ENCODE peak calls at places on chromosomes 5 and 9, in seven cellular contexts. T is astrocyte, Z is kidney epithelial cell, M is heart right ventricle, C is uterus, O is astrocyte of the spinal cord, F is choroid plexus epithelial cell. H is an unnamed sample.

GRCh38 chr9:136613824-136614371 is 48.8 kb upstream of the EGFL7 start:
- DNase-seq in O (peak), M (no peak), C (no peak), Z (no peak), T (no peak), F (peak), H (no peak)

GRCh38 chr5:107361945-107362344 is 308.8 kb downstream of the EFNA5 start:
- DNase-seq in Z (no peak), M (no peak), F (peak), T (no peak), C (no peak), O (no peak), H (no peak)

GRCh38 chr9:28206280-28206679 is 633.0 kb upstream of the C9orf72 start:
- DNase-seq in C (no peak), O (no peak), F (no peak), T (no peak), Z (no peak), M (no peak), H (no peak)

GRCh38 chr5:107926121-107926520 is 255.4 kb upstream of the EFNA5 start:
- DNase-seq in T (no peak), Z (no peak), C (no peak), F (no peak), O (no peak), M (no peak), H (no peak)

GRCh38 chr9:38112010-38112409 is 43.0 kb upstream of the SHB start:
- DNase-seq in Z (peak), F (no peak), C (no peak), O (no peak), T (no peak), M (no peak), H (no peak)

GRCh38 chr9:109455391-109455790 is 42.7 kb downstream of the PTPN3 start:
- DNase-seq in T (no peak), O (no peak), M (no peak), C (no peak), F (no peak), Z (no peak), H (no peak)

GRCh38 chr5:173155912-173156311 is 11.6 kb downstream of the BNIP1 start:
- DNase-seq in F (no peak), C (no peak), Z (no peak), O (no peak), M (no peak), T (no peak), H (no peak)

GRCh38 chr5:61151893-61152292 is 10.4 kb downstream of the SMIM15 start:
- DNase-seq in Z (no peak), C (no peak), T (no peak), O (no peak), F (no peak), M (no peak), H (no peak)

GRCh38 chr9:107751522-107752235 is 262.1 kb upstream of the KLF4 start:
- DNase-seq in M (no peak), F (peak), Z (peak), O (peak), T (peak), C (no peak), H (no peak)

GRCh38 chr5:1497795-1498622 is 25.8 kb downstream of the LPCAT1 start:
- DNase-seq in F (no peak), Z (no peak), M (no peak), C (peak), O (no peak), T (no peak), H (no peak)

GRCh38 chr9:37760416-37761165 is 7.0 kb downstream of the TRMT10B start:
- DNase-seq in F (peak), Z (peak), M (no peak), C (no peak), T (peak), O (peak), H (no peak)

GRCh38 chr9:78668148-78668825 is 371.4 kb downstream of the PSAT1 start:
- DNase-seq in M (no peak), O (no peak), T (peak), F (peak), C (no peak), Z (peak), H (no peak)

GRCh38 chr9:21991039-21991959 is 2.9 kb downstream of the CDKN2A start:
- DNase-seq in T (no peak), O (no peak), Z (no peak), F (no peak), C (no peak), M (no peak), H (no peak)

GRCh38 chr9:121744687-121745395 is 93.4 kb downstream of the DAB2IP start:
- DNase-seq in Z (peak), O (peak), T (peak), C (no peak), M (no peak), F (no peak), H (no peak)

GRCh38 chr9:121743441-121744001 is 92.1 kb downstream of the DAB2IP start:
- DNase-seq in T (peak), Z (peak), O (peak), F (peak), C (peak), M (peak), H (peak)

GRCh38 chr9:121744002-121744686 is 92.7 kb downstream of the DAB2IP start:
- DNase-seq in Z (no peak), C (no peak), M (peak), T (peak), O (peak), F (peak), H (no peak)

GRCh38 chr9:121741198-121741918 is 89.9 kb downstream of the DAB2IP start:
- DNase-seq in C (no peak), O (no peak), Z (no peak), M (no peak), T (no peak), F (no peak), H (no peak)

GRCh38 chr9:121742923-121743322 is 91.5 kb downstream of the DAB2IP start:
- DNase-seq in T (no peak), Z (no peak), O (no peak), C (no peak), M (no peak), F (no peak), H (no peak)
- H3K4me3 ChIP-seq in T (no peak), Z (no peak), O (no peak), C (peak), M (no peak), F (peak), H (no peak)

GRCh38 chr9:33293782-33294181 is 3.5 kb downstream of the NFX1 start:
- DNase-seq in M (no peak), F (no peak), O (no peak), Z (no peak), C (no peak), T (no peak), H (no peak)
- TF ChIP-seq CTCF in M (no peak), F (no peak), O (no peak), Z (no peak), C (no peak), T (no peak), H (no peak)

GRCh38 chr5:5969942-5970483 is 408.3 kb downstream of the MED10 start:
- DNase-seq in O (no peak), Z (no peak), C (no peak), F (no peak), T (no peak), M (no peak), H (no peak)
- H3K4me3 ChIP-seq in O (no peak), Z (no peak), C (no peak), F (no peak), T (no peak), M (no peak), H (no peak)

GRCh38 chr9:90838098-90838497 is 36.5 kb downstream of the SYK start:
- DNase-seq in T (no peak), F (peak), C (no peak), M (no peak), O (no peak), Z (no peak), H (no peak)
- TF ChIP-seq CTCF in T (no peak), F (no peak), C (no peak), M (no peak), O (no peak), Z (no peak), H (no peak)